ENCODE peak calls at places on chromosomes 11 and 22, in ten cellular contexts. P is naive B cell; N is left cardiac atrium; V is endodermal cell; E is stimulated activated CD8-positive, alpha-beta memory T cell treated with anti-CD3 and anti-CD28 coated beads, Interleukin-7, amount 100 ng/mL, for 1 hour; L is dermis microvascular lymphatic vessel endothelial cell; D is GM19239; U is activated CD4-positive, alpha-beta memory T cell treated with anti-CD3 and anti-CD28 coated beads, Interleukin-2, amount 10 ng/mL, durations not matched to agents 7 days and 5 days; G is GM23338; H is HAP-1. X is an unnamed sample.

GRCh38 chr11:114111369-114112042 is 52.0 kb downstream of the ZBTB16 start:
- DNase-seq in P (no peak), N (no peak), V (no peak), E (no peak), L (peak), D (no peak), U (no peak), G (no peak), H (no peak), X (no peak)

GRCh38 chr22:47053865-47054185 is 291.4 kb downstream of the TBC1D22A start:
- DNase-seq in P (no peak), N (no peak), V (no peak), E (no peak), L (peak), D (no peak), U (no peak), G (no peak), H (no peak), X (peak)

GRCh38 chr11:47033439-47033838 is 96.9 kb downstream of the CSTPP1 start:
- DNase-seq in P (no peak), N (no peak), V (no peak), E (no peak), L (no peak), D (no peak), U (no peak), G (peak), H (peak), X (no peak)

GRCh38 chr11:57480409-57481137 is 20.2 kb downstream of the RTN4RL2 start:
- DNase-seq in P (peak), N (peak), V (peak), E (no peak), L (peak), D (peak), U (peak), G (peak), H (peak), X (no peak)

GRCh38 chr22:41873391-41873790 is 40.5 kb downstream of the SREBF2 start:
- DNase-seq in P (no peak), N (no peak), V (no peak), E (no peak), L (no peak), D (no peak), U (no peak), G (no peak), H (no peak), X (no peak)

GRCh38 chr22:17258015-17258827 is 39.0 kb upstream of the ADA2 start:
- DNase-seq in P (peak), N (no peak), V (peak), E (no peak), L (no peak), D (peak), U (peak), G (peak), H (peak), X (no peak)

GRCh38 chr11:127017482-127017881 is 16.9 kb upstream of the KIRREL3 start:
- DNase-seq in P (no peak), N (no peak), V (peak), E (no peak), L (no peak), D (no peak), U (no peak), G (peak), H (no peak), X (peak)

GRCh38 chr11:35340715-35341114 is 78.6 kb downstream of the SLC1A2 start:
- DNase-seq in P (no peak), N (no peak), V (no peak), E (no peak), L (no peak), D (no peak), U (no peak), G (no peak), H (no peak), X (no peak)

GRCh38 chr22:39996732-39997131 is 2.0 kb downstream of the FAM83F start:
- DNase-seq in P (no peak), N (no peak), V (no peak), E (no peak), L (peak), D (no peak), U (no peak), G (no peak), H (no peak), X (no peak)

GRCh38 chr11:111183706-111184105 is 61.8 kb upstream of the POU2AF2 start:
- DNase-seq in P (no peak), N (no peak), V (no peak), E (no peak), L (no peak), D (no peak), U (no peak), G (no peak), H (no peak), X (no peak)

GRCh38 chr22:39622881-39623367 is 52.4 kb downstream of the CACNA1I start:
- DNase-seq in P (peak), N (peak), V (peak), E (peak), L (peak), D (no peak), U (peak), G (peak), H (peak), X (no peak)

GRCh38 chr11:99257131-99257530 is 236.4 kb downstream of the CNTN5 start:
- DNase-seq in P (no peak), N (no peak), V (no peak), E (no peak), L (no peak), D (no peak), U (no peak), G (no peak), H (no peak), X (no peak)

GRCh38 chr22:35629406-35630234 is 12.5 kb upstream of the MB start:
- DNase-seq in P (no peak), N (peak), V (peak), E (peak), L (peak), D (no peak), U (peak), G (peak), H (no peak), X (peak)

GRCh38 chr11:22539851-22540376 is 85.7 kb downstream of the FANCF start:
- DNase-seq in P (no peak), N (no peak), V (no peak), E (no peak), L (peak), D (no peak), U (no peak), G (peak), H (no peak), X (no peak)

GRCh38 chr22:39087098-39087497 is 9.9 kb upstream of the APOBEC3H start:
- DNase-seq in P (no peak), N (no peak), V (no peak), E (no peak), L (no peak), D (no peak), U (no peak), G (no peak), H (no peak), X (no peak)

GRCh38 chr11:32658639-32659406 is 75.2 kb downstream of the EIF3M start:
- DNase-seq in P (no peak), N (no peak), V (no peak), E (no peak), L (no peak), D (no peak), U (no peak), G (no peak), H (no peak), X (no peak)

GRCh38 chr22:39953101-39953500 is 7.1 kb upstream of the TMA7B start:
- DNase-seq in P (no peak), N (no peak), V (no peak), E (no peak), L (no peak), D (no peak), U (no peak), G (no peak), H (no peak), X (no peak)

GRCh38 chr11:6746086-6746618 is 25.6 kb downstream of the OR2AG2 start:
- DNase-seq in P (peak), N (no peak), V (no peak), E (no peak), L (peak), D (peak), U (peak), G (no peak), H (no peak), X (no peak)

GRCh38 chr11:43542734-43543133 is 137.8 kb upstream of the HSD17B12 start:
- DNase-seq in P (no peak), N (no peak), V (no peak), E (no peak), L (no peak), D (no peak), U (no peak), G (no peak), H (no peak), X (no peak)

GRCh38 chr11:44595964-44596381 is 30.5 kb downstream of the CD82 start:
- DNase-seq in P (no peak), N (peak), V (no peak), E (no peak), L (peak), D (no peak), U (peak), G (no peak), H (no peak), X (no peak)

GRCh38 chr11:128929468-128929867 is 13.2 kb downstream of the TP53AIP1 start:
- DNase-seq in P (no peak), N (no peak), V (peak), E (no peak), L (no peak), D (no peak), U (no peak), G (peak), H (no peak), X (no peak)

GRCh38 chr22:48262596-48263430 is 1500.4 kb downstream of the TBC1D22A start:
- DNase-seq in P (no peak), N (no peak), V (peak), E (no peak), L (no peak), D (no peak), U (no peak), G (no peak), H (no peak), X (no peak)

GRCh38 chr11:76987203-76987602 is 47.0 kb upstream of the B3GNT6 start:
- DNase-seq in P (no peak), N (no peak), V (no peak), E (no peak), L (no peak), D (no peak), U (no peak), G (no peak), H (no peak), X (no peak)

GRCh38 chr11:62553839-62554361 is 7.3 kb upstream of the AHNAK start:
- DNase-seq in P (no peak), N (peak), V (peak), E (no peak), L (peak), D (no peak), U (no peak), G (no peak), H (no peak), X (peak)

GRCh38 chr11:30546334-30546733 is 39.8 kb downstream of the MPPED2 start:
- DNase-seq in P (no peak), N (no peak), V (no peak), E (no peak), L (no peak), D (no peak), U (no peak), G (peak), H (no peak), X (no peak)